ENCODE peak calls at places on chromosomes 11 and 22, in nine cellular contexts. Y is naive thymus-derived CD8-positive, alpha-beta T cell; I is neural crest cell; X is SW480; T is activated B cell treated with CpG ODN at 0.5 μM for 24 hours; Z is amygdala; U is islet precursor cell; H is ACHN; W is amniotic stem cell. G is an unnamed sample.

GRCh38 chr22:49183826-49184216 is 643.9 kb downstream of the BRD1 start:
- DNase-seq in Y (no peak), I (no peak), X (no peak), T (no peak), Z (no peak), U (no peak), H (no peak), W (no peak), G (no peak)

GRCh38 chr11:11706022-11706421 is 84.2 kb upstream of the GALNT18 start:
- DNase-seq in Y (no peak), I (no peak), X (peak; percentile 43), T (no peak), Z (no peak), U (peak; percentile 56), H (no peak), W (no peak), G (no peak)

GRCh38 chr22:24421428-24421931 is 5.9 kb upstream of the ADORA2A start:
- DNase-seq in Y (no peak), I (no peak), X (peak; percentile 17), T (no peak), Z (no peak), U (peak; percentile 82), H (peak; percentile 31), W (no peak), G (no peak)

GRCh38 chr11:111963786-111964385 is 26.7 kb downstream of the DIXDC1 start:
- DNase-seq in Y (no peak), I (no peak), X (no peak), T (no peak), Z (no peak), U (no peak), H (no peak), W (no peak), G (no peak)

GRCh38 chr11:125935629-125936199 is 10.1 kb upstream of the VSIG10L2 start:
- DNase-seq in Y (no peak), I (no peak), X (no peak), T (no peak), Z (no peak), U (no peak), H (no peak), W (no peak), G (no peak)

GRCh38 chr11:14974723-14975587 is 2.8 kb upstream of the CALCA start:
- DNase-seq in Y (peak; percentile 26), I (peak; percentile 63), X (peak; percentile 23), T (no peak), Z (no peak), U (peak; percentile 90), H (no peak), W (no peak), G (peak; percentile 16)

GRCh38 chr11:61709572-61709971 is 29.4 kb downstream of the DAGLA start:
- DNase-seq in Y (no peak), I (no peak), X (no peak), T (no peak), Z (no peak), U (no peak), H (no peak), W (no peak), G (no peak)

GRCh38 chr11:118304809-118305248 is 299 bp downstream of the CD3E start:
- DNase-seq in Y (no peak), I (no peak), X (no peak), T (no peak), Z (no peak), U (no peak), H (no peak), W (no peak), G (no peak)

GRCh38 chr22:37183432-37184379 is 4.3 kb downstream of the C1QTNF6 start:
- DNase-seq in Y (no peak), I (no peak), X (no peak), T (no peak), Z (no peak), U (no peak), H (no peak), W (no peak), G (no peak)

GRCh38 chr11:121517996-121518395 is 65.2 kb upstream of the SORL1-AS1 start:
- DNase-seq in Y (no peak), I (no peak), X (no peak), T (no peak), Z (no peak), U (no peak), H (no peak), W (no peak), G (no peak)

GRCh38 chr22:23696326-23696851 is 5.6 kb downstream of the RGL4 start:
- DNase-seq in Y (peak; percentile 75), I (no peak), X (no peak), T (peak; percentile 52), Z (no peak), U (no peak), H (no peak), W (no peak), G (peak; percentile 53)

GRCh38 chr22:46070722-46071450 is 79.4 kb upstream of the PPARA start:
- DNase-seq in Y (no peak), I (no peak), X (no peak), T (peak; percentile 58), Z (no peak), U (no peak), H (peak; percentile 67), W (no peak), G (peak; percentile 9)

GRCh38 chr11:20599424-20600346 is at the start of gene SLC6A5:
- DNase-seq in Y (no peak), I (peak; percentile 75), X (peak; percentile 21), T (no peak), Z (no peak), U (peak; percentile 91), H (peak; percentile 59), W (no peak), G (no peak)

GRCh38 chr11:133162228-133162627 is 370.1 kb downstream of the OPCML start:
- DNase-seq in Y (no peak), I (no peak), X (peak; percentile 36), T (no peak), Z (no peak), U (no peak), H (no peak), W (no peak), G (no peak)